ENCODE peak calls at places on chromosomes 1 and 21, in ten cellular contexts. N is endodermal cell; U is K562; M is HCT116; D is ascending aorta; L is heart left ventricle; Q is A549; P is CD4-positive, CD25-positive, alpha-beta regulatory T cell; S is tibial artery; A is tibial nerve. F is an unnamed sample. For H3K4me1, the result is how much of the 10 kb centered on the place peaks cover.

GRCh38 chr1:100353073-100353801 is 931 bp downstream of the CDC14A start:
- DNase-seq in Q (no peak), U (peak), D (no peak), L (peak), S (peak), A (no peak), N (peak), P (peak), M (no peak), F (no peak)

GRCh38 chr1:225655509-225656258 is 2.8 kb upstream of the ENAH start:
- DNase-seq in S (peak), U (no peak), N (no peak), A (peak), M (peak), P (no peak), Q (peak), L (peak), D (no peak), F (peak)

GRCh38 chr1:205423248-205423647 is 1.4 kb upstream of the LEMD1 start:
- DNase-seq in D (no peak), A (no peak), Q (no peak), M (no peak), S (no peak), U (no peak), P (no peak), L (no peak), N (no peak), F (no peak)

GRCh38 chr1:10646347-10646861 is 150.0 kb downstream of the CASZ1 start:
- DNase-seq in U (peak), A (no peak), N (peak), P (no peak), D (no peak), S (no peak), M (peak), L (peak), Q (peak), F (no peak)

GRCh38 chr1:112840631-112841624 is 115.1 kb downstream of the SLC16A1 start:
- DNase-seq in N (no peak), Q (no peak), D (no peak), U (no peak), S (no peak), A (no peak), L (no peak), P (peak), M (no peak), F (peak)

GRCh38 chr1:45065083-45065482 is 53.0 kb downstream of the UROD start:
- DNase-seq in Q (no peak), D (no peak), S (no peak), M (no peak), L (no peak), A (no peak), P (no peak), N (no peak), U (no peak), F (no peak)

GRCh38 chr1:10936998-10937901 is 75.2 kb upstream of the TARDBP start:
- DNase-seq in D (no peak), U (no peak), S (no peak), M (no peak), L (no peak), N (peak), A (no peak), P (no peak), Q (no peak), F (no peak)

GRCh38 chr1:241918879-241919278 is 38.7 kb upstream of the BECN2 start:
- DNase-seq in Q (no peak), U (no peak), L (no peak), S (no peak), M (no peak), P (no peak), A (no peak), D (no peak), N (no peak), F (peak)

GRCh38 chr1:211213702-211214101 is 45.5 kb upstream of the RCOR3 start:
- DNase-seq in N (no peak), P (no peak), L (no peak), D (no peak), U (no peak), S (no peak), M (no peak), Q (no peak), A (no peak), F (no peak)

GRCh38 chr1:225896937-225897549 is 8.1 kb upstream of the LEFTY1 start:
- DNase-seq in L (no peak), N (peak), U (peak), M (peak), P (peak), Q (peak), A (no peak), D (no peak), S (no peak), F (no peak)

GRCh38 chr1:203744008-203744972 is 20.7 kb upstream of the LAX1 start:
- DNase-seq in Q (no peak), L (peak), P (peak), D (peak), N (peak), S (peak), A (peak), U (no peak), M (no peak), F (no peak)

GRCh38 chr1:15684468-15685283 is 556 bp downstream of the PLEKHM2 start:
- DNase-seq in P (peak), N (peak), L (peak), A (no peak), M (no peak), Q (no peak), S (peak), D (no peak), U (peak), F (peak)

GRCh38 chr1:43279161-43279560 is 6.2 kb downstream of the C1orf210 start:
- DNase-seq in N (peak), L (no peak), S (no peak), D (no peak), P (no peak), Q (no peak), A (no peak), M (no peak), U (no peak), F (no peak)

GRCh38 chr1:61504840-61505239 is 220.1 kb downstream of the TM2D1 start:
- DNase-seq in P (no peak), M (no peak), N (no peak), A (no peak), D (no peak), U (no peak), S (no peak), Q (no peak), L (no peak), F (peak)

GRCh38 chr1:65836686-65837085 is 44.0 kb downstream of the PDE4B start:
- DNase-seq in P (no peak), D (no peak), M (no peak), L (no peak), N (no peak), S (no peak), U (no peak), Q (no peak), A (no peak), F (no peak)

GRCh38 chr1:116832268-116832931 is 77.3 kb upstream of the PTGFRN start:
- DNase-seq in L (no peak), M (no peak), N (no peak), P (no peak), S (no peak), U (no peak), A (no peak), D (no peak), Q (no peak), F (no peak)

GRCh38 chr1:66276229-66276628 is 257.7 kb upstream of the SGIP1 start:
- DNase-seq in Q (no peak), M (no peak), S (no peak), D (no peak), L (no peak), A (no peak), U (no peak), N (no peak), P (peak), F (no peak)

GRCh38 chr1:24828887-24829192 is 83.6 kb downstream of the CLIC4 start:
- DNase-seq in M (no peak), Q (no peak), P (no peak), N (no peak), A (no peak), S (no peak), D (no peak), U (no peak), L (no peak), F (no peak)

GRCh38 chr1:232705815-232706575 is 76.1 kb upstream of the SIPA1L2 start:
- DNase-seq in N (no peak), S (no peak), U (no peak), Q (no peak), D (no peak), M (no peak), L (no peak), A (no peak), P (no peak), F (no peak)

GRCh38 chr1:119895102-119895501 is 1.2 kb downstream of the ADAM30 start:
- DNase-seq in Q (no peak), A (no peak), P (no peak), M (no peak), L (no peak), S (no peak), U (no peak), N (no peak), D (no peak), F (no peak)

GRCh38 chr21:25997788-25998611 is 172.6 kb downstream of the APP start:
- DNase-seq in M (peak), N (peak), L (no peak), A (no peak), Q (no peak), P (no peak), U (no peak), D (no peak), S (no peak), F (peak)

GRCh38 chr21:45845790-45846130 is 135.8 kb upstream of the COL6A1 start:
- DNase-seq in N (peak), A (no peak), U (no peak), L (no peak), M (no peak), S (no peak), P (no peak), Q (no peak), D (no peak), F (no peak)

GRCh38 chr1:32335619-32335950 is 448 bp downstream of the MARCKSL1 start:
- DNase-seq in Q (no peak), M (no peak), A (no peak), D (no peak), P (no peak), U (no peak), L (no peak), S (no peak), N (no peak), F (no peak)

GRCh38 chr1:32333251-32333963 is 2.6 kb downstream of the MARCKSL1 start:
- DNase-seq in L (no peak), U (no peak), A (no peak), P (no peak), M (no peak), S (no peak), D (no peak), N (no peak), Q (no peak), F (no peak)

GRCh38 chr1:32334864-32335618 is 992 bp downstream of the MARCKSL1 start:
- DNase-seq in L (peak), N (peak), D (no peak), P (peak), M (no peak), S (no peak), U (peak), A (no peak), Q (peak), F (peak)

GRCh38 chr1:32335951-32336867 is at the start of gene MARCKSL1:
- DNase-seq in L (peak), N (peak), P (peak), A (peak), D (no peak), S (peak), M (peak), Q (peak), U (peak), F (peak)

DNA sequence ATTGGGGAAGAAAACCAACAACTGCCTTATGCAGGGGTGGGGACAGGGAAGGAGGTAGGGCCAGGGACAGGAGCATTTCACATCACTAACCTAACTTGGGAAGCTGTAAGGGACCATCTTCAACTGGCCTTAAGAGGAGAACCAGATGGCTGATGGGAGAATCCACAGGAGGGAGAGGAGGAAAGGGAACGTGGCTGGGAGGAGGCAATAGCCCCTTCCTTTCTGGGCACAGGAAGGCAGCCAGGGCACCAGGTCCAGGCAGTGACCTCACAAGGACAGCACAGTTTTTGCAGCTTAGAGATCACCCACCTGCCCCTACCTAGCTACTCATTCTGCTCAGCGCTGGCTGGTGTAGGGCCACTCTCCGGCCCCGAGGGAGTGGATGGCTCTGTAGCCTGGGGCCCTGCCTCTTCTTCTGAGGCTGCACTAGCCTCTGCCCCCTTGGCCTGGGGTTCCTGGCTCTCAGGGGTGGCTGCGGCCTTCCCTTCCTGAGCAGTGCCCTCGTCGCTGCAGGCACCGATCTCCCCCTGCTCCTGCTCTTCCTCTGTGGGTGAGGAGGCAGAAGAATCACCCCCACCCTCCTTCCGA is 1.7 kb downstream of the MARCKSL1 start:
- DNase-seq in M (no peak), P (no peak), N (no peak), S (no peak), Q (no peak), A (no peak), U (no peak), D (no peak), L (no peak), F (peak)
- H3K27ac ChIP-seq in M (peak), P (no peak), N (peak), S (no peak), Q (peak), A (peak), U (peak), D (no peak), L (peak), F (no peak)

DNA sequence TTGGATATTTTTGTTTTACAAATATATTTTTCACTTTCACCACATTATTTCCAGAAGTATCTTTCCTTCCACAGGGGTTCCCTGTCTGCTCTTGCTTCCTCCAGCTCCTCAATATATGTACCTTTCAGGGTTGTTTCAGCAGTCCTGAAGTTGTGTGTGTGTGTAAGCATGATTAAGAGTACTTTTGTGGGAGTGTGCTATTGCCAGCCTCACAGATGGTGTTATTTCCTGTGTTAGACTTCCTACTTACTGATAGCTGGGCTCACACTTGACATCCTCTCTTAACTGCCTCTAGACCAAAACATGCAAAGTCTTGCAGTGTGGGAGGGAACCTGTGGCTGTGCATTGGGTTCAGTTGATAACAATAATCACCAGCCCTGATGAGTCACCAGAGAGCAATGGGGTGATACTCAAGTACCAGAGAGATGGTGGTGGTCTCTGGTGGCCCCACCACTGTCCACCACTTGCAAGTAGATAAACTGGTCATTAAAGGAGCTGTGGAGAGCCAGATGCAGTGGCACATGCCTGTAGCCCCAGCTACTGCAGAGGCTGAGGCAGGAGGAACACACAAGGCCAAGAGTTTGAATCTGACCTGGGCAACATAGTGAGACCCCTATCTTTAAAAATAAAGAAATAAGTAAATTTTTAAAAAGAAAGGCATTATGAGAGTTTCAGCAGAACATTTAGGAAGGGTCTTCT is 126.7 kb downstream of the NR5A2 start:
- DNase-seq in Q (no peak), N (no peak), L (no peak), M (no peak), D (no peak), A (no peak), U (peak), S (no peak), P (peak), F (no peak)
- H3K4me1 ChIP-seq in Q (half or more), N (under half), L (under half), M (under half), D (under half), A (under half), U (under half), S (under half), P (under half), F (under half)

DNA sequence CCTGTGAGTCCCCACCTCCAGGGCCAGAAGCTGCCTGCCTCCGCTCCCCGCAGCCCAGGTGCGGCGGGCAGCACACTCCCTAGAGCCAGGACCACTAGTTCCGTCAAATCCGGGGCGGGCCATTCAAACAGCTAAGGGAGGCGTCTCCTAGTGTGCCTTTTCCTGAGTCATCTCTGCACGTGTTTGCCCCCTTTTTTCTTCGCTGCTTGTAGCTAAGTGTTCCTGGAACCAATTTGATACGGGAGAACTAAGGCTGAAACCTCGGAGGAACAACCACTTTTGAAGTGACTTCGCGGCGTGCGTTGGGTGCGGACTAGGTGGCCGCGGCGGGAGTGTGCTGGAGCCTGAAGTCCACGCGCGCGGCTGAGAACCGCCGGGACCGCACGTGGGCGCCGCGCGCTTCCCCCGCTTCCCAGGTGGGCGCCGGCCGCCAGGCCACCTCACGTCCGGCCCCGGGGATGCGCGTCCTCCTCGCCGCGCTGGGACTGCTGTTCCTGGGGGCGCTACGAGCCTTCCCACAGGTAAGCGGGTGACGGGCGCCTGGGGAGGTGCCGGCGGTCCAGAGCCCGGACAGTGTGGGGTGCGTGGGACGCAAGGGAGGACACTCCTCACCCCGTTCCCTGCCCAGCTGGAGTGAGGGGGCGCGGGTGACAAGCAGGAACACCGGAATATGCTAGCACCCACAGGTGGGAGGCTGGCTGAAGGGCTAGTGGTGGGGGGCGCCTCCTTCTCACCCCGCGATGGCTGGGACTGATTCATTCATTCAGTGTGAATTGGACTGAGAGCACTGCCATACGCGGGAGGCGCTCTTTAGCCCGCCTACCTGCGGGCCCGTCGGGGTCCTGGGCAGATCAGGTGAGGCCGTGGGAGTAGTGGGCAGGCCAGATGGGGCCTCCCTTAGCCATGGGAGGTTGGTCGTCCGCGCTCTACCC is at the start of gene TNFRSF8:
- DNase-seq in N (peak), A (no peak), U (peak), D (no peak), Q (no peak), P (peak), L (no peak), S (no peak), M (no peak), F (peak)
- H3K4me3 ChIP-seq in N (peak), A (no peak), U (peak), D (no peak), Q (peak), P (peak), L (no peak), S (no peak), M (no peak), F (peak)

GRCh38 chr1:85450832-85451231 is 14.1 kb downstream of the DDAH1 start:
- DNase-seq in D (no peak), A (no peak), N (no peak), L (no peak), P (no peak), U (no peak), S (no peak), M (peak), Q (no peak), F (no peak)
- H3K27ac ChIP-seq in D (no peak), A (no peak), N (no peak), L (no peak), P (no peak), U (no peak), S (no peak), M (peak), Q (no peak), F (no peak)

DNA sequence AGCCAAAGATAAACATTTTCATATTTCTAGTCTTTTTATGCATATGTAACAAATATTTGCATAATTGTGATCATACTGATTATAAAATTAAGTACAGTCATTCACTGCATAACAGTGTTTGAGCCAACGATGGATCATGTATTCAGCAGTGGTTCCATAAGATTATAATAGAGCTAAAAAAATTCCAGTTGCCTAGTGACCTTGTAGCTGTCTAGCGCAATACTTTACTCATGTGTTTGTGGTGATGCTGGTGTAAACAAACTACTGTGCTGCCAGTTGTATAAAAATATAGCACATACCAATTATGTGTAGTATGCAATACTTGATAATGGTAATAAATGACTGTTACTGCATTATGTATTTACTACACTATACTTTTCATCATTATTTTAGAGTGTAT is 2.1 kb upstream of the S100A10 start:
- DNase-seq in L (no peak), U (no peak), Q (peak), N (no peak), A (no peak), P (no peak), M (no peak), D (no peak), S (no peak), F (no peak)
- H3K4me1 ChIP-seq in L (under half), U (under half), Q (half or more), N (under half), A (under half), P (under half), M (under half), D (under half), S (under half), F (under half)

DNA sequence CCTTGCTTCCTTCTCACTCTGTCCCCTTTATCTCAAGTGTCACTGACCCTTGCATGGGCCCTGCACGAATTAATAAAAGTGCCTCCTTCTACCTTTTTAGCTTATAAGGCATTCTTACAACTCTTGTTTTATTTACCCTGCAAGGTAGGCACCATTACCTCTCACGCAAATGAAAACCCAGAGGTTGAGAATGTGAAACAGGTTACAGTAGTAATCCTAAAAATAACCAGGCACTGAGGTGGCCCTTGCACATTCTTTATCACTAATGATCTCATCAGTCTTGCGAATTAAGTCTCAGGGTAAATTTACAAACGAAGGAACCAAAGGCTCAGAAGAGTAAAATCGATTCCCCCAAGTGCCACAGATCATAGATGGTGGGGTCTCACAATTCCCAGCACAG is 3.7 kb downstream of the GLIS1 start:
- DNase-seq in D (no peak), P (no peak), M (no peak), A (no peak), U (no peak), N (no peak), S (no peak), Q (no peak), L (no peak), F (no peak)
- H3K4me3 ChIP-seq in D (no peak), P (no peak), M (no peak), A (no peak), U (no peak), N (no peak), S (no peak), Q (no peak), L (no peak), F (no peak)